ENCODE peak calls at places on chromosomes 1 and 21, in nine cellular contexts. J, O, S, X, G, D, A, M and F are unnamed samples.

GRCh38 chr1:4165901-4166300 is 265.8 kb upstream of the C1orf174 start:
- DNase-seq in J (no peak), O (no peak), S (no peak), X (no peak), G (no peak), D (no peak), A (no peak), M (no peak), F (no peak)

GRCh38 chr1:29240986-29241385 is 4.7 kb downstream of the PTPRU start:
- DNase-seq in J (no peak), O (no peak), S (no peak), X (no peak), G (no peak), D (no peak), A (no peak), M (no peak), F (no peak)

GRCh38 chr1:206809504-206810084 is 37.3 kb upstream of the IL10 start:
- DNase-seq in J (no peak), O (peak), S (peak), X (no peak), G (no peak), D (no peak), A (no peak), M (peak), F (no peak)

GRCh38 chr1:81305997-81306452 is 494.7 kb upstream of the ADGRL2 start:
- DNase-seq in J (no peak), O (peak), S (peak), X (no peak), G (no peak), D (peak), A (peak), M (peak), F (no peak)

GRCh38 chr1:67570473-67571143 is 114.4 kb upstream of the GADD45A start:
- DNase-seq in J (no peak), O (peak), S (no peak), X (peak), G (no peak), D (no peak), A (no peak), M (peak), F (no peak)

GRCh38 chr1:35688161-35688560 is 30.5 kb downstream of the C1orf216 start:
- DNase-seq in J (no peak), O (no peak), S (no peak), X (no peak), G (no peak), D (no peak), A (no peak), M (no peak), F (no peak)

GRCh38 chr21:38909929-38910328 is 104.2 kb downstream of the ETS2 start:
- DNase-seq in J (no peak), O (no peak), S (no peak), X (no peak), G (no peak), D (no peak), A (no peak), M (no peak), F (no peak)

GRCh38 chr1:56547977-56548376 is 31.4 kb downstream of the PLPP3 start:
- DNase-seq in J (no peak), O (no peak), S (no peak), X (peak), G (no peak), D (no peak), A (no peak), M (no peak), F (no peak)

GRCh38 chr1:160726498-160727391 is 12.3 kb upstream of the SLAMF7 start:
- DNase-seq in J (no peak), O (peak), S (peak), X (peak), G (no peak), D (peak), A (peak), M (peak), F (peak)

GRCh38 chr1:210302501-210302900 is 26.2 kb upstream of the HHAT start:
- DNase-seq in J (no peak), O (no peak), S (no peak), X (peak), G (no peak), D (no peak), A (no peak), M (no peak), F (no peak)

GRCh38 chr1:150997126-150997872 is 9.4 kb downstream of the MINDY1 start:
- DNase-seq in J (no peak), O (no peak), S (no peak), X (no peak), G (no peak), D (no peak), A (no peak), M (no peak), F (no peak)

GRCh38 chr1:63973005-63973419 is 199.2 kb downstream of the ROR1 start:
- DNase-seq in J (no peak), O (no peak), S (no peak), X (no peak), G (no peak), D (no peak), A (no peak), M (no peak), F (no peak)

GRCh38 chr1:168468822-168469221 is 75.0 kb downstream of the XCL2 start:
- DNase-seq in J (no peak), O (no peak), S (no peak), X (no peak), G (no peak), D (no peak), A (no peak), M (no peak), F (no peak)

GRCh38 chr1:76330993-76331603 is 256.6 kb downstream of the ST6GALNAC3 start:
- DNase-seq in J (no peak), O (peak), S (peak), X (no peak), G (no peak), D (peak), A (peak), M (peak), F (no peak)

GRCh38 chr1:8017495-8018310 is 8.4 kb downstream of the ERRFI1 start:
- DNase-seq in J (no peak), O (no peak), S (no peak), X (no peak), G (no peak), D (no peak), A (no peak), M (peak), F (no peak)

GRCh38 chr1:51168266-51168845 is 66.3 kb downstream of the C1orf185 start:
- DNase-seq in J (no peak), O (peak), S (no peak), X (no peak), G (no peak), D (peak), A (no peak), M (peak), F (no peak)

GRCh38 chr1:61170328-61171238 is 88.2 kb downstream of the NFIA start:
- DNase-seq in J (no peak), O (peak), S (no peak), X (no peak), G (no peak), D (no peak), A (no peak), M (peak), F (no peak)

GRCh38 chr1:51861669-51862068 is 16.9 kb downstream of the NRDC start:
- DNase-seq in J (no peak), O (no peak), S (no peak), X (no peak), G (no peak), D (no peak), A (no peak), M (peak), F (no peak)

GRCh38 chr21:34109075-34109474 is 35.7 kb downstream of the MRPS6 start:
- DNase-seq in J (no peak), O (no peak), S (no peak), X (no peak), G (no peak), D (no peak), A (no peak), M (no peak), F (no peak)

GRCh38 chr1:230839166-230839565 is 29.2 kb downstream of the C1orf198 start:
- DNase-seq in J (no peak), O (no peak), S (no peak), X (no peak), G (no peak), D (no peak), A (no peak), M (no peak), F (no peak)

GRCh38 chr21:23541571-23541970 is 2065.7 kb downstream of the MRPL39 start:
- DNase-seq in J (no peak), O (no peak), S (no peak), X (no peak), G (no peak), D (no peak), A (no peak), M (no peak), F (no peak)

GRCh38 chr1:25563330-25564215 is 20.2 kb downstream of the LDLRAP1 start:
- DNase-seq in J (no peak), O (no peak), S (no peak), X (no peak), G (peak), D (no peak), A (no peak), M (no peak), F (no peak)

GRCh38 chr21:39647476-39647875 is 34.7 kb downstream of the B3GALT5 start:
- DNase-seq in J (no peak), O (no peak), S (no peak), X (no peak), G (no peak), D (no peak), A (no peak), M (no peak), F (no peak)

GRCh38 chr1:61055110-61055614 is 27.2 kb upstream of the NFIA start:
- DNase-seq in J (no peak), O (peak), S (no peak), X (no peak), G (no peak), D (no peak), A (no peak), M (peak), F (no peak)

GRCh38 chr21:38671716-38672115 is 134.0 kb upstream of the ETS2 start:
- DNase-seq in J (no peak), O (peak), S (no peak), X (no peak), G (no peak), D (no peak), A (no peak), M (no peak), F (no peak)

GRCh38 chr1:12173631-12174121 is 6.9 kb downstream of the TNFRSF1B start:
- DNase-seq in J (no peak), O (no peak), S (no peak), X (peak), G (peak), D (peak), A (peak), M (no peak), F (no peak)